ENCODE peak calls at places on chromosomes 4 and X, in six cellular contexts. Q is adipocyte; O is RWPE2; B is activated CD4-positive, alpha-beta T cell treated with anti-CD3 and anti-CD28 coated beads for 48 hours; Y is HuH-7.5; T is NCI-H1092 treated with DMSO at 0.1 percent for 48 hours. G is an unnamed sample.

GRCh38 chr4:26319467-26320158 is 1.2 kb upstream of the RBPJ start:
- DNase-seq in O (peak; percentile 99), Q (peak; percentile 99), T (peak; percentile 99), Y (peak; percentile 99), B (peak; percentile 99), G (peak; percentile 100)

GRCh38 chrX:37332987-37333658 is 16.0 kb upstream of the PRRG1 start:
- DNase-seq in O (no peak), T (no peak), Y (no peak), Q (peak; percentile 45), B (no peak), G (no peak)

GRCh38 chrX:25004040-25004439 is 11.7 kb downstream of the ARX start:
- DNase-seq in T (no peak), Y (no peak), Q (no peak), O (no peak), B (no peak), G (no peak)

GRCh38 chr4:150561338-150561737 is 20.6 kb upstream of the MAB21L2 start:
- DNase-seq in Y (no peak), T (no peak), O (no peak), Q (no peak), B (no peak), G (no peak)

GRCh38 chr4:23741586-23742240 is 148.1 kb downstream of the PPARGC1A start:
- DNase-seq in Q (no peak), B (no peak), Y (no peak), T (no peak), O (no peak), G (no peak)

GRCh38 chrX:39855748-39856129 is 242.0 kb downstream of the BCOR start:
- DNase-seq in T (no peak), B (peak; percentile 87), O (no peak), Y (no peak), Q (peak; percentile 20), G (no peak)

GRCh38 chrX:114087543-114087942 is 496.3 kb upstream of the HTR2C start:
- DNase-seq in T (no peak), O (no peak), Q (no peak), Y (no peak), B (no peak), G (no peak)

GRCh38 chr4:123505457-123506310 is 109.1 kb downstream of the SPRY1 start:
- DNase-seq in T (peak; percentile 97), B (peak; percentile 32), Q (peak; percentile 75), Y (no peak), O (no peak), G (peak; percentile 81)

GRCh38 chrX:2484721-2485459 is 15.9 kb downstream of the DHRSX start:
- DNase-seq in O (peak; percentile 38), T (no peak), B (no peak), Q (peak; percentile 38), Y (no peak), G (peak; percentile 91)

GRCh38 chr4:124199755-124200154 is 512.8 kb downstream of the ANKRD50 start:
- DNase-seq in T (no peak), B (no peak), Y (no peak), Q (peak; percentile 55), O (no peak), G (no peak)

GRCh38 chrX:45187731-45188130 is 12.9 kb downstream of the DIPK2B start:
- DNase-seq in T (peak; percentile 5), Y (no peak), Q (no peak), B (no peak), O (no peak), G (no peak)

GRCh38 chr4:155759372-155760252 is 791 bp downstream of the GUCY1B1 start:
- DNase-seq in Y (peak; percentile 17), T (no peak), Q (peak; percentile 73), O (no peak), B (peak; percentile 11), G (peak; percentile 82)

GRCh38 chrX:70664726-70665125 is 220.1 kb downstream of the DLG3 start:
- DNase-seq in B (no peak), T (peak; percentile 17), O (no peak), Q (peak; percentile 67), Y (no peak), G (peak; percentile 26)

GRCh38 chr4:87196146-87196545 is 24.3 kb downstream of the KLHL8 start:
- DNase-seq in O (no peak), B (no peak), T (no peak), Q (no peak), Y (no peak), G (no peak)

GRCh38 chr4:25085621-25086020 is 54.9 kb upstream of the LGI2 start:
- DNase-seq in O (no peak), Y (no peak), Q (no peak), B (no peak), T (no peak), G (no peak)

GRCh38 chrX:17247144-17247543 is 127.9 kb upstream of the NHS start:
- DNase-seq in O (no peak), Y (no peak), Q (no peak), T (no peak), B (no peak), G (peak; percentile 74)

GRCh38 chr4:81135501-81135900 is 79.5 kb downstream of the PRKG2 start:
- DNase-seq in Q (peak; percentile 35), O (no peak), B (no peak), T (no peak), Y (no peak), G (no peak)

GRCh38 chrX:66731398-66731797 is 92.5 kb upstream of the EDA2R start:
- DNase-seq in Y (no peak), T (no peak), Q (peak; percentile 69), B (no peak), O (no peak), G (no peak)

GRCh38 chrX:10030570-10030969 is 63.4 kb downstream of the CLDN34 start:
- DNase-seq in Q (no peak), Y (no peak), T (no peak), O (no peak), B (no peak), G (no peak)

GRCh38 chr4:48944659-48945290 is 38.2 kb upstream of the OCIAD2 start:
- DNase-seq in T (no peak), B (peak; percentile 76), Y (no peak), O (no peak), Q (no peak), G (no peak)

GRCh38 chrX:9458516-9459078 is 6.3 kb upstream of the TBL1X start:
- DNase-seq in B (no peak), Q (no peak), O (no peak), Y (no peak), T (no peak), G (no peak)

GRCh38 chr4:11631416-11631815 is 202.7 kb upstream of the HS3ST1 start:
- DNase-seq in Y (no peak), O (no peak), B (no peak), T (no peak), Q (peak; percentile 19), G (no peak)

GRCh38 chrX:139881572-139881971 is 51.3 kb downstream of the ATP11C start:
- DNase-seq in Y (no peak), O (no peak), B (no peak), Q (peak; percentile 66), T (no peak), G (no peak)

GRCh38 chr4:2142630-2143427 is 83.7 kb downstream of the NAT8L start:
- DNase-seq in T (no peak), Q (no peak), B (no peak), Y (peak; percentile 53), O (no peak), G (no peak)

GRCh38 chr4:185838104-185838452 is 26.1 kb upstream of the SORBS2 start:
- DNase-seq in T (no peak), O (no peak), B (no peak), Y (no peak), Q (no peak), G (peak; percentile 29)

GRCh38 chrX:21958888-21959287 is 18.4 kb downstream of the SMS start:
- DNase-seq in T (no peak), O (no peak), Q (no peak), Y (no peak), B (no peak), G (no peak)

GRCh38 chrX:72540318-72540717 is 32.3 kb downstream of the HDAC8 start:
- DNase-seq in T (peak; percentile 44), O (no peak), Q (peak; percentile 51), Y (no peak), B (no peak), G (no peak)

GRCh38 chr4:96638132-96638531 is 798.2 kb downstream of the PDHA2 start:
- DNase-seq in Q (no peak), T (no peak), Y (no peak), O (no peak), B (no peak), G (no peak)

GRCh38 chrX:71253253-71254091 is 468 bp downstream of the ZMYM3 start:
- DNase-seq in Y (peak; percentile 48), T (peak; percentile 19), B (peak; percentile 52), O (no peak), Q (peak; percentile 65), G (peak; percentile 62)

GRCh38 chr4:130568746-130569145 is 1472.8 kb downstream of the C4orf33 start:
- DNase-seq in B (no peak), Q (no peak), Y (no peak), O (no peak), T (no peak), G (no peak)

GRCh38 chr4:110516106-110516922 is 40.4 kb downstream of the ENPEP start:
- DNase-seq in T (peak; percentile 66), Q (peak; percentile 66), B (peak; percentile 79), O (peak; percentile 66), Y (no peak), G (peak; percentile 41)

GRCh38 chr4:79682801-79683217 is 274.8 kb upstream of the GK2 start:
- DNase-seq in B (no peak), Y (no peak), T (peak; percentile 70), Q (no peak), O (no peak), G (no peak)

GRCh38 chr4:128528793-128529553 is 241.4 kb upstream of the PGRMC2 start:
- DNase-seq in B (no peak), O (peak; percentile 72), T (no peak), Q (peak; percentile 91), Y (no peak), G (peak; percentile 89)

GRCh38 chrX:154471870-154472684 is 7.0 kb downstream of the LAGE3 start:
- DNase-seq in Y (no peak), O (no peak), T (no peak), B (no peak), Q (no peak), G (peak; percentile 70)

GRCh38 chr4:150310159-150310895 is 232.1 kb downstream of the DCLK2 start:
- DNase-seq in B (no peak), Y (no peak), Q (peak; percentile 76), T (no peak), O (no peak), G (no peak)

G was measured in osteoblast.